ENCODE peak calls at places on chromosomes 13 and 19, in four cellular contexts. N is K562, G is GM12878, C is HepG2. J is an unnamed sample. For H3K4me1, the result is how much of the 10 kb centered on the place peaks cover.

GRCh38 chr19:46944918-46945628 is 74.6 kb upstream of the NPAS1 start:
- DNase-seq in N (no peak), C (no peak), G (no peak), J (no peak)

GRCh38 chr13:108227651-108228272 is 9.6 kb downstream of the ABHD13 start:
- DNase-seq in N (peak), C (peak), G (no peak), J (no peak)

GRCh38 chr13:62643007-62643483 is 1227.4 kb upstream of the PCDH20 start:
- DNase-seq in N (no peak), C (peak), G (peak), J (no peak)

GRCh38 chr19:6740589-6741348 is 1.3 kb downstream of the TRIP10 start:
- DNase-seq in G (no peak), N (peak), C (no peak), J (no peak)

GRCh38 chr19:37695144-37695899 is 24.2 kb downstream of the ZNF607 start:
- DNase-seq in N (no peak), G (no peak), C (no peak), J (no peak)

GRCh38 chr13:111213964-111214726 is 99.0 kb downstream of the ARHGEF7 start:
- DNase-seq in G (no peak), N (no peak), C (no peak), J (no peak)

GRCh38 chr13:60869225-60869624 is 472.2 kb downstream of the TDRD3 start:
- DNase-seq in G (no peak), C (no peak), N (no peak), J (no peak)

GRCh38 chr13:77599351-77599750 is 63.8 kb downstream of the SCEL start:
- DNase-seq in G (no peak), N (no peak), C (no peak), J (no peak)

GRCh38 chr13:107680115-107680514 is 535.2 kb downstream of the LIG4 start:
- DNase-seq in N (no peak), C (no peak), G (no peak), J (no peak)

GRCh38 chr19:35882074-35882832 is 13.9 kb downstream of the APLP1 start:
- DNase-seq in G (peak), C (peak), N (peak), J (peak)

GRCh38 chr13:51523082-51523518 is 61.2 kb upstream of the WDFY2 start:
- DNase-seq in N (no peak), C (peak), G (no peak), J (no peak)

GRCh38 chr19:43148233-43148632 is 38.1 kb downstream of the PSG5 start:
- DNase-seq in C (no peak), G (no peak), N (no peak), J (no peak)

GRCh38 chr13:113765241-113765910 is 6.3 kb downstream of the TMEM255B start:
- DNase-seq in G (no peak), C (no peak), N (no peak), J (no peak)

GRCh38 chr19:11087870-11088507 is 1.3 kb upstream of the LDLR start:
- DNase-seq in C (no peak), G (no peak), N (no peak), J (no peak)

GRCh38 chr19:11090264-11091032 is 1.2 kb downstream of the LDLR start:
- DNase-seq in N (peak), C (peak), G (peak), J (peak)

GRCh38 chr19:11091343-11092153 is 2.3 kb downstream of the LDLR start:
- DNase-seq in G (no peak), C (peak), N (peak), J (peak)

GRCh38 chr19:11089254-11090013 is at the start of gene LDLR:
- DNase-seq in N (peak), G (peak), C (peak), J (peak)

GRCh38 chr19:11088508-11089253 is 582 bp upstream of the LDLR start:
- DNase-seq in G (no peak), C (peak), N (peak), J (no peak)
- H3K4me1 ChIP-seq in G (under half), C (half or more), N (under half), J (under half)

DNA sequence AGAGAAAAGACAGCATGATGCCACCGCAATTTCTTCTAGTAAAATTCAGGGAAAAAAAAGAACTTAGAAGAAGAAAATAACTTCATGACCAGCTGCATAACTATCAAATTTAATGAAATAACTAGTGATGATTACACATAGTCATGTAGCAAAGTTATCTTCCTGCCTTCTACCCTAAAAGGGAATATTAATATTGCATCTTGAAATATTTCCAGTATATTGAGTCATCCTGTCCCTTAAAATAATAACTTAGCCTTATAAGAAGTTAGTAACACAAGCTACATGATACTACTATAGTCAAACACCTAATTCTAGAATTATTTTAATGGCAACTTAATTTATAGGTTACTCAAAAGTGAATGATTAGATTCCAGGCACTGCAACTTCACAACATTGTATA is 289.2 kb downstream of the KLF12 start:
- DNase-seq in N (no peak), C (no peak), G (no peak), J (no peak)
- TF ChIP-seq ESRRA in N (no peak), C (no peak), G (no peak), J (no peak)

DNA sequence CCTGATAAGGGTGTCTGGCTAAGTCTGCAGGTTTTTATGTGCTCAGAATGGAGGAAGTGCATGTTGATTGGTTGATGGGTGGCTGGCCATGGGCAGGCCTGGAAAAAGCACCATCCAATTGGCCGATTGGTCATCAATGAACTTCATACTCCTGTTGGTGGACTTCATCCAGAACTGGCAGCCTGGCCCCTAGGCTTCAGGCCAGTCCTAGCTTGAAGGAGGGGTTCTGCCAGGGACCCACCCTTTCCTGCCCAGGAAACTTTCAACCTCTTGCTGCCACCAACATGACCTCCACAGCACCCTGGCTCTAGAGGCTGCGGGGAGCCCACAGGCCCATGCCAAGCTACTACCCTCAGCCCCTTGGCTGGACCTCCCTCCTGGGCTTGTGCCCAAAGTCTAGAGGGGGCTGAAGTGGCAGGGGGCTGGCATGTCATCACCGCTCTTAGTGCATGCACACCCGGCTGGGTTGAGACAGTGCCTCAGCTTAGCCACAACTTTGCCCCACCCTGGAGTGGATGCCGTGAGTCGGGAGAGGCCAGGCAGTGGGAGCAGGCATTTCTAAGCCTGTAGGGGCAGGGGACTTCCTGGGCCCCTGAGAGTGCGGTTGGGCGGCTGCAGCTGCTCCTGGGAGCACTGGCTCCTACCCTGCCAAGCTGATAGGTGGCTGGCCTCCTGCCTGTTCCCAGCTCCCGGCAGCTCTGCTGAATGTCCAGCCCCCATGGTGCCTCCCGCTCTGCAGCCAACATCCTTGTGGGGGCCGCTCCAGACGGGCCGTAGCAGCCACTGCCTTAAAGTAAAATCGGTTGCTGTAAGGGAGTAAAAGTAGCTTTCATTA is 13.2 kb downstream of the DNAJC15 start:
- DNase-seq in C (no peak), N (no peak), G (no peak), J (no peak)
- H3K4me1 ChIP-seq in C (under half), N (under half), G (under half), J (under half)

GRCh38 chr19:33864311-33864850 is 67.7 kb downstream of the KCTD15 start:
- DNase-seq in C (no peak), N (no peak), G (no peak), J (no peak)
- TF ChIP-seq ESRRA in C (no peak), N (no peak), G (no peak), J (no peak)

GRCh38 chr13:58882556-58882955 is 1251.0 kb downstream of the PCDH17 start:
- DNase-seq in G (no peak), N (no peak), C (no peak), J (no peak)
- H3K4me1 ChIP-seq in G (under half), N (under half), C (under half), J (under half)

GRCh38 chr13:73307481-73307880 is 248.7 kb downstream of the KLF5 start:
- DNase-seq in G (no peak), C (no peak), N (no peak), J (no peak)
- TF ChIP-seq ESRRA in G (no peak), C (no peak), N (no peak), J (no peak)

J was measured in A549.